ENCODE peak calls at places on chromosomes 4 and X, in five cellular contexts. I is neuronal stem cell, Q is H9, B is trophoblast cell, U is H1. R is an unnamed sample.

GRCh38 chr4:136653640-136654406 is 878.5 kb downstream of the PCDH18 start:
- DNase-seq in I (no peak), Q (no peak), B (no peak), U (no peak), R (no peak)

GRCh38 chrX:111728096-111728495 is 47.1 kb downstream of the ALG13 start:
- DNase-seq in I (no peak), Q (no peak), B (no peak), U (no peak), R (no peak)

GRCh38 chrX:7515681-7516413 is 327.1 kb upstream of the VCX start:
- DNase-seq in I (no peak), Q (no peak), B (peak; percentile 13), U (no peak), R (no peak)

GRCh38 chrX:41033299-41033698 is 51.9 kb upstream of the USP9X start:
- DNase-seq in I (no peak), Q (no peak), B (no peak), U (no peak), R (no peak)

GRCh38 chr4:20084488-20084887 is 167.2 kb upstream of the SLIT2 start:
- DNase-seq in I (no peak), Q (no peak), B (no peak), U (no peak), R (no peak)

GRCh38 chrX:153602621-153603020 is 3.7 kb upstream of the CCNQ start:
- DNase-seq in I (no peak), Q (no peak), B (no peak), U (no peak), R (no peak)

GRCh38 chrX:103423955-103424640 is 47.8 kb downstream of the BEX3 start:
- DNase-seq in I (no peak), Q (peak; percentile 75), B (no peak), U (no peak), R (no peak)

GRCh38 chr4:70706516-70706915 is 15.2 kb upstream of the RUFY3 start:
- DNase-seq in I (no peak), Q (no peak), B (no peak), U (no peak), R (peak; percentile 21)

GRCh38 chrX:31302573-31303075 is 230.8 kb upstream of the FTHL17 start:
- DNase-seq in I (no peak), Q (no peak), B (no peak), U (no peak), R (no peak)

GRCh38 chrX:31307952-31308351 is 236.1 kb upstream of the FTHL17 start:
- DNase-seq in I (no peak), Q (no peak), B (no peak), U (no peak), R (no peak)
- H2AFZ ChIP-seq in I (no peak overlapping the region), Q (no peak overlapping the region), B (no peak overlapping the region), U (no peak overlapping the region), R (no peak overlapping the region)

GRCh38 chrX:114344756-114345155 is 239.1 kb upstream of the HTR2C start:
- DNase-seq in I (peak; percentile 17), Q (no peak), B (no peak), U (no peak), R (peak; percentile 42)
- H2BK12ac ChIP-seq in I (no peak overlapping the region), Q (no peak overlapping the region), B (no peak overlapping the region), U (no peak overlapping the region), R (no peak overlapping the region)

GRCh38 chrX:148380614-148381561 is 119.5 kb upstream of the AFF2 start:
- DNase-seq in I (no peak), Q (no peak), B (peak; percentile 44), U (no peak), R (no peak)

GRCh38 chrX:148381603-148382002 is 118.8 kb upstream of the AFF2 start:
- DNase-seq in I (no peak), Q (no peak), B (no peak), U (no peak), R (no peak)

GRCh38 chrX:148382983-148383382 is 117.4 kb upstream of the AFF2 start:
- DNase-seq in I (no peak), Q (peak; percentile 41), B (no peak), U (no peak), R (no peak)

GRCh38 chrX:148389629-148390028 is 110.8 kb upstream of the AFF2 start:
- DNase-seq in I (no peak), Q (no peak), B (no peak), U (no peak), R (no peak)

DNA sequence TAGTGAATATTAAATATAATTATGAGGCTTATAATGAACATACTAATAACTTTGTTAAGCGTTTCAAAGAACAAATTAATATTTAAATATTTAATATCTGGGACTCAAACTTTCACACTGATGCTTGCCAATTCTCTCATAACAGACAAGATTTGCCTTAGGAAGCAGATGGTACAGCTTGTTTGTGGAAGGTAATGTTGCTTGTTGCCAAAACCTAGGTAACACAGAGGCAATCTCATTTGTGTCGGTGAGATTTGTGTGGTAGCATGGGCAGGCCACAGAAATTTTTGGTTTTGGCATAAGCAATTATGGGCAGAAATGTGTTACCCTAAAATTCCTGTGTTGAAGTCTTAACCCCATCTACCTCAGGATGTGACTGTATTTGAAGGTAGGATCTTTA is 114.9 kb upstream of the AFF2 start:
- DNase-seq in I (no peak), Q (no peak), B (no peak), U (no peak), R (no peak)
- H2AFZ ChIP-seq in I (no peak overlapping the region), Q (no peak overlapping the region), B (no peak overlapping the region), U (no peak overlapping the region), R (no peak overlapping the region)

DNA sequence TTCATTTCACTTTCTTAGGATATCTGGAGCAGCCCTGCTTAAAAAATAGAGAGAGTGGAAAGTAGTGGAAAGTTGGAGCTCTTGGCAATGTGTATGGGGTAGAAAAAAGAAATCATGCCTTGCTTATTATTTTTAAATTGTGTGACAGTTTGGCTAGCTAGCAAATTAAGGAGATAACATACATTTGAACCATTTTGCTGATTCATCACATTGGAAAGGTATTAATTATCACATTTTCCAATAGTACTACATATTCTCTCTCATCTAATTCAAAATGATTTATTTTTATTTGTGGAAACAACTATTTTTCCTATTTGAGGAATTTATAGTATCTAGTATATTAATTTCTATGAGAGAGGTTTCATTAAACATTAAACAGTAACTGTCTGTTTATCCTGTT is 280.4 kb downstream of the KLHL4 start:
- DNase-seq in I (no peak), Q (no peak), B (no peak), U (no peak), R (no peak)
- H2BK12ac ChIP-seq in I (no peak overlapping the region), Q (no peak overlapping the region), B (no peak overlapping the region), U (no peak overlapping the region), R (no peak overlapping the region)

DNA sequence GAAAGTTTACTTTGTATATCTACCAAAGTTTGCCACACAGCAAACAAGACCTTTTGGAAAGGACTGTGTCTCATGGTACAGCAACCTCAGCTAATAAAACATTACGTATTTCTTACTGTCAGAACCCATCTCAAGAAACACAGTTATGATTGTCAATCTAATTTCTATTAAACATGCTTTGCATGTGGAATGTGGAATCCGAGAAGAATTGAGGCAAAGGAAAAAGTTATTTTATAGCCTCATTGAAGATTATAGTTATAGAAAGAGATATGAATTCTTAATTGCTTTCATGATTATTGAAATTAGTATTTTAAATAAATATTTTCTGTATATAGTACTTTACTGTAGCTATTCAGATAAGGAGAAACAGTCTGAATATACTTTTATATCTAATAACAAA is 5.4 kb downstream of the PCDH7 start:
- DNase-seq in I (no peak), Q (no peak), B (no peak), U (no peak), R (no peak)
- H2AFZ ChIP-seq in I (no peak overlapping the region), Q (no peak overlapping the region), B (no peak overlapping the region), U (no peak overlapping the region), R (no peak overlapping the region)

DNA sequence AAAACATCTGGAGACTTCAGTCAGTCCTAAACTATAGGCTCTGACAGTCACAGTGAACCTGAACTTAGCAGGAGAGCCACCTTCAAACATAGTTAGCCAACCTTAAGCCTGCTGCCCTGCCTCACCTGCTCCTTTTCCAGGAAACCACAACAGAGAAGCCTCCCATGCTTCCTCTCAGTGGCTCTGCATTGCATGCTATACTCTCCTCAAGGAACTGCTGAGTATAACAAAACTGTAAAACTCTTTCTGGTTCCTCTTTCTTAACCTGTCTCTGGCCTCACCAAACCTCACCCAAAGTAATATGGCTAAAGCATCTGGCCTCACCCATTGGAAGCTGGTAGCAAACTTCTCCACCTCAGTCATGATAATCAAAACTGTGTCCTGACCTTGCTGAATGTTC is 122.1 kb downstream of the ANKRD50 start:
- DNase-seq in I (no peak), Q (no peak), B (no peak), U (no peak), R (no peak)
- H2BK12ac ChIP-seq in I (no peak overlapping the region), Q (no peak overlapping the region), B (no peak overlapping the region), U (no peak overlapping the region), R (no peak overlapping the region)

GRCh38 chr4:81214518-81215218 is 354 bp downstream of the PRKG2 start:
- DNase-seq in I (peak; percentile 29), Q (peak; percentile 58), B (peak; percentile 8), U (peak; percentile 69), R (peak; percentile 22)
- H2AFZ ChIP-seq in I (peak overlapping the region; percentile 76), Q (no peak overlapping the region), B (no peak overlapping the region), U (peak overlapping the region; percentile 81), R (peak overlapping the region; percentile 32)

GRCh38 chr4:144565558-144566195 is 80.3 kb upstream of the HHIP start:
- DNase-seq in I (no peak), Q (no peak), B (peak; percentile 5), U (no peak), R (no peak)

GRCh38 chr4:144562019-144562740 is 83.8 kb upstream of the HHIP start:
- DNase-seq in I (no peak), Q (peak; percentile 63), B (no peak), U (no peak), R (no peak)

GRCh38 chr4:144564358-144564757 is 81.6 kb upstream of the HHIP start:
- DNase-seq in I (no peak), Q (no peak), B (no peak), U (no peak), R (no peak)
- H2BK12ac ChIP-seq in I (no peak overlapping the region), Q (no peak overlapping the region), B (no peak overlapping the region), U (no peak overlapping the region), R (no peak overlapping the region)

GRCh38 chr4:163331629-163332360 is 601 bp downstream of the NPY1R start:
- DNase-seq in I (peak; percentile 38), Q (peak; percentile 45), B (no peak), U (peak; percentile 67), R (peak; percentile 53)
- H2AFZ ChIP-seq in I (peak overlapping the region; percentile 97), Q (peak overlapping the region; percentile 50), B (peak overlapping the region; percentile 70), U (peak overlapping the region; percentile 99), R (peak overlapping the region; percentile 86)

R was measured in mesenchymal stem cell.